ENCODE peak calls at places on chromosomes 5 and 9, in seven cellular contexts. Z, W, M, I, O, F and L are unnamed samples.

GRCh38 chr5:135398160-135398854 is 724 bp downstream of the MACROH2A1 start:
- DNase-seq in I (peak), W (peak), O (no peak), Z (peak), M (no peak), F (peak), L (peak)

GRCh38 chr9:80072406-80072805 is 500.6 kb downstream of the TLE4 start:
- DNase-seq in O (no peak), Z (no peak), F (no peak), W (no peak), M (no peak), I (no peak), L (no peak)

GRCh38 chr9:135818718-135819475 is 88.4 kb downstream of the CAMSAP1 start:
- DNase-seq in M (no peak), F (no peak), I (no peak), Z (no peak), O (no peak), W (no peak), L (no peak)

GRCh38 chr9:133981958-133982681 is 10.0 kb downstream of the VAV2 start:
- DNase-seq in M (no peak), I (peak), O (no peak), F (no peak), Z (no peak), W (no peak), L (no peak)

GRCh38 chr9:104087894-104088293 is 6.2 kb upstream of the SMC2 start:
- DNase-seq in O (no peak), I (no peak), W (no peak), F (no peak), Z (no peak), M (no peak), L (no peak)

GRCh38 chr5:42784132-42784531 is 27.5 kb downstream of the CCDC152 start:
- DNase-seq in Z (no peak), O (no peak), I (no peak), W (no peak), M (no peak), F (no peak), L (no peak)

GRCh38 chr9:7366121-7366520 is 433.5 kb downstream of the DMAC1 start:
- DNase-seq in F (no peak), M (no peak), O (no peak), Z (peak), W (no peak), I (no peak), L (no peak)

GRCh38 chr5:168985454-168985853 is 315.5 kb downstream of the SLIT3 start:
- DNase-seq in Z (no peak), M (no peak), W (no peak), F (no peak), I (no peak), O (no peak), L (no peak)

GRCh38 chr9:98064623-98065392 is 8.3 kb downstream of the NANS start:
- DNase-seq in O (no peak), Z (no peak), I (no peak), W (no peak), F (no peak), M (no peak), L (no peak)

GRCh38 chr9:21813575-21814473 is 11.4 kb downstream of the MTAP start:
- DNase-seq in Z (peak), W (peak), F (peak), I (no peak), O (peak), M (peak), L (peak)

GRCh38 chr9:89786650-89787049 is 181.8 kb downstream of the GADD45G start:
- DNase-seq in I (no peak), O (peak), Z (no peak), F (no peak), M (no peak), W (peak), L (no peak)

GRCh38 chr5:146877178-146877681 is 1.3 kb downstream of the PPP2R2B start:
- DNase-seq in M (no peak), O (no peak), Z (no peak), W (no peak), F (no peak), I (no peak), L (no peak)

GRCh38 chr5:76849767-76850291 is at the start of gene S100Z:
- DNase-seq in O (no peak), F (no peak), I (no peak), Z (no peak), M (no peak), W (no peak), L (no peak)

GRCh38 chr9:17597977-17598376 is 19.1 kb downstream of the SH3GL2 start:
- DNase-seq in I (no peak), M (no peak), Z (no peak), F (no peak), W (no peak), O (no peak), L (no peak)

GRCh38 chr5:1006656-1007071 is 1.9 kb upstream of the NKD2 start:
- DNase-seq in W (no peak), Z (no peak), M (peak), O (peak), I (peak), F (no peak), L (no peak)

GRCh38 chr9:116337015-116337414 is 183.4 kb downstream of the PAPPA start:
- DNase-seq in M (no peak), W (no peak), I (no peak), O (no peak), F (peak), Z (peak), L (no peak)

GRCh38 chr5:172113036-172113435 is 75.0 kb downstream of the STK10 start:
- DNase-seq in W (no peak), O (no peak), M (no peak), I (no peak), F (no peak), Z (no peak), L (no peak)

GRCh38 chr9:70256123-70256551 is 2.6 kb upstream of the SMC5 start:
- DNase-seq in I (no peak), F (peak), O (no peak), W (peak), Z (peak), M (no peak), L (peak)

GRCh38 chr5:59746261-59746765 is 147.2 kb downstream of the PDE4D start:
- DNase-seq in M (no peak), Z (peak), I (no peak), F (peak), W (no peak), O (no peak), L (peak)

GRCh38 chr9:93262537-93263310 is 78.8 kb downstream of the WNK2 start:
- DNase-seq in W (no peak), M (peak), F (no peak), O (no peak), I (peak), Z (no peak), L (no peak)

GRCh38 chr5:127275641-127276193 is 14.9 kb upstream of the MEGF10 start:
- DNase-seq in F (no peak), Z (no peak), W (no peak), O (no peak), I (no peak), M (no peak), L (no peak)

GRCh38 chr5:134902071-134902801 is 2.7 kb upstream of the PCBD2 start:
- DNase-seq in W (peak), O (no peak), F (peak), Z (peak), I (no peak), M (no peak), L (no peak)

GRCh38 chr5:97764700-97765099 is 581.7 kb upstream of the RIOK2 start:
- DNase-seq in Z (peak), F (peak), I (no peak), W (no peak), M (no peak), O (no peak), L (peak)

GRCh38 chr9:114156311-114156657 is 947 bp downstream of the COL27A1 start:
- DNase-seq in W (no peak), I (no peak), O (no peak), M (no peak), F (no peak), Z (no peak), L (no peak)
- TF ChIP-seq CTCF in W (no peak), I (no peak), O (no peak), M (no peak), F (no peak), Z (no peak), L (no peak)

DNA sequence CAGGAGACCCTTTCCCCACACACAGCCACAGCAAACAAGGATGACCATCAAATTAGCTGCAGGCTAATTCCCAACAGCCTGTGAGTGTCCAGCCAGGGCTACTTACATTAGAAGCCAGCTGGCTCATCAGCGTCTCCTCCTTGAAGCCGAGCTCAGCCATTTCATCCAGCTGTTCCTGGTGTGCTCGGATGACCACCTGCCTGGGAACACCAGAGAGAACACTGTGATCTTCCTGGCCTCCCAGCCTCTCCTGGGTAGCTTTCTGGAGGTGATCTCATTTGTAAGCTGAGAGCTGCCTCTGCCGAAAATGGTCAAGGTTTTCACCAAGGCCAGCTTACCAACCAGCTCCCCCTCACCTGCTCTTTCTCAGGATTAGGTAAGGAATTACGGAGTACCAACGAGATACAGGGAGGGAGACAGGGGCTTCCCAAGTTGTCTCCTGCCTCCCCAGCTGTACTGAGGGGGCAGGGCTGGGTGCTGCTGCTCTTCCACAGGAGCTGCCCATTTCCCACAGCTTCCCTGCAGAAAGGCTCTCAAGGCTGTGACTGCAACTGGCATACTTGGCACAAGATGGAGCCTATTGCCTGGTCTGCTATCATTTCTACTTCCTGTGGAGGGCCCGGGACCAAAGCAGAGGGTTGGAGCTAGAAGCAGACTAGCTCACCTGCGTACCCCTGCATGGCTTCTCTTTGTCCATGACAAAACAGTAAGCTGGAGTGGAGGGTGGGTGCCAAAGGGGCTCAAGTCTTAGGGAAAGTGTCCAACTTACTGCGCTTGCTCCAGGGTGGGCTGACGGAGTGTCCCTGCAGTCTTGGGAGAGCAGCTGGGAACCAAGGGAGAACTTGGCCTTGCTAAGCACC is 73.9 kb downstream of the KIF24 start:
- DNase-seq in W (no peak), M (no peak), O (no peak), Z (no peak), F (peak), I (no peak), L (no peak)
- TF ChIP-seq CTCF in W (no peak), M (no peak), O (no peak), Z (no peak), F (no peak), I (no peak), L (no peak)

GRCh38 chr5:64505769-64506566 is at the start of gene RGS7BP:
- DNase-seq in F (peak), Z (peak), W (peak), I (peak), M (peak), O (no peak), L (peak)

GRCh38 chr5:64509798-64510197 is 4.0 kb downstream of the RGS7BP start:
- DNase-seq in Z (no peak), W (no peak), F (no peak), M (no peak), I (no peak), O (no peak), L (no peak)

GRCh38 chr5:64502181-64502580 is 3.6 kb upstream of the RGS7BP start:
- DNase-seq in O (no peak), W (peak), I (no peak), Z (no peak), M (no peak), F (no peak), L (no peak)

GRCh38 chr5:64506567-64507321 is 929 bp downstream of the RGS7BP start:
- DNase-seq in M (no peak), W (no peak), F (no peak), O (no peak), I (peak), Z (no peak), L (no peak)
- TF ChIP-seq CTCF in M (peak), W (peak), F (peak), O (no peak), I (no peak), Z (no peak), L (no peak)

GRCh38 chr9:88587885-88588628 is 53.1 kb downstream of the NXNL2 start:
- DNase-seq in F (no peak), O (no peak), I (no peak), Z (peak), W (no peak), M (no peak), L (no peak)

GRCh38 chr9:88587182-88587581 is 52.2 kb downstream of the NXNL2 start:
- DNase-seq in F (peak), I (peak), O (no peak), M (no peak), W (no peak), Z (peak), L (no peak)

GRCh38 chr9:88586452-88586851 is 51.5 kb downstream of the NXNL2 start:
- DNase-seq in O (no peak), W (no peak), I (no peak), M (no peak), F (no peak), Z (peak), L (no peak)

GRCh38 chr9:88580961-88581360 is 46.0 kb downstream of the NXNL2 start:
- DNase-seq in W (no peak), M (peak), F (peak), Z (no peak), I (no peak), O (no peak), L (peak)

DNA sequence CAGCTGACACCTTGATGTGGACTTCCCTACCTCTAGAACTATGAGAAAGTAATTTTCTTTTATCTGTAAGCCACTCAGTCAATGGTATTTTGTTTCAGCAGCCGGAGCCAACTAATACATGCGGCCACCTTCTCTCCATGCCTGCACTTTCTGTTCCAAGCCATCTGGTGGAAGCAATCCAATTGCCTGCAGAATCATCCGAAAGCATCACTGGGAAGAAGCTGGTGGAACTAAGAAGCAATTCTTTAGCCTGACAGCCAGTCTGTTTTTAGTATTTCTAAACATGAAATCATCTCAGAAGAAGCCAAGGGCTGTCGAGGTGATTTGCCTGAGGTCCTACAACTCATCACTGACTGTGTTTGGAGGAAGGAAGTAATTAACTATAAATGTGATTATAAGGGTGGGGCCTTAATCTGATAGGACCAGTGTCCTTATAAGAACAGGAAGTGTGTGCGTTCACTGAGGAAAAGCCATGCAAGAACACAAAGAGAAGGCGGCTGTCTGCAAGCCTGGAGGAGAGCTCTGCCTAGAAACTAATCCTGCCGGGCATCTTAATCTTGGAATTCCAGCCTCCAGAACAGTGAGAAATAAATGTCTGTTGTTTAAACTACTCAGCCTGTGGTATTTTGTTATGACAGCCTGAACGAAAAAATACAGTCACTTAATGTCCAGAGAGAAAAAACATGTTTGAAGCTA is 49.1 kb downstream of the NXNL2 start:
- DNase-seq in I (no peak), Z (peak), F (peak), O (no peak), W (peak), M (peak), L (peak)
- TF ChIP-seq CTCF in I (no peak), Z (peak), F (no peak), O (no peak), W (peak), M (no peak), L (no peak)

GRCh38 chr9:125550216-125550614 is 156.8 kb downstream of the MAPKAP1 start:
- DNase-seq in W (peak), Z (peak), I (no peak), O (no peak), F (no peak), M (no peak), L (no peak)
- TF ChIP-seq CTCF in W (no peak), Z (no peak), I (no peak), O (no peak), F (no peak), M (no peak), L (no peak)

DNA sequence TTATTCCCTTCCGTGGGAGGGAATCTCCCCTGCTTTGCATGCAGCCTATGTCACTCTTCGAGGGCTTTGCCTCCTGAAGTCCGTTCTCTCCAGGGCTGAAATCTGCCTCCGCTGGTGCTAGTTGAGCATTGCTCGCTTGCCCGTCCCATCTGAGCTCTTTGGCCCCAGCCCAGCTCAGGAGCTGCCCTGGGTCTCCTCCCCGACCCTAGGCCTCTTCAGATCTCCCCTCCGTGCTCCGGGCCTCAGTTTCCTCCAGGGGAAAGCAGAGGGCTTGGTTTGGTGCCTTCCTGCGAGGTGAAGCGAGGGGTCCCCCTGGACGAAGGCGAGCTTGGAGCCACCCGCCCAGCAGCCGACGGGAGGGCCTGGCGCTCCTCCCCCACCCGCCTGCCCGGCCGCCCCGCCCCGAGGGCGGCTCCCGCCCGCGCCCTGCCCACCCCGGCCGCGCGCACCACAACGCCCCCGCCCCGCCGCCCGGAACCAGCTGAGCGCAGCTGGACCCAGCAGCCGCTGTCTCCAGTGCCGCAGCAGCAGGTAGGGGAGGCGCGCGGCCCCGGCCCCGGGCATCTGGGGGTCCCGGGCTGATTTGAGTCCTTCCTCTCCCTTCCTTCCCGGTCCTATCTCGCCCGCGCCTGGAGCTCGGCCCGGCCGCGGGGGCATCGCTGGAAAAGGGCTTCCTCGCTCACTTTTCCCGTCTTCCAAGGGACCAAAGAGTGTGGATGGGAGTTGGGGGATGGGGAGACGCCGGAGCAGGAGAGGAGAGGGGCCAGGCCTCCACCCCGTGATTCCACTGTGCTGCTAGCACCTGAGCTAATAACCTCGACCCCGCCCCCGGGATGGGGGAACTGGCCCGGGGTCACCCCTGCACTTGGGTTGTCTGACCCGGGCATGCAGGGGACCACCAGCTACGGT is at the start of gene GSN:
- DNase-seq in Z (peak), M (peak), W (peak), F (peak), I (peak), O (peak), L (peak)
- TF ChIP-seq CTCF in Z (no peak), M (no peak), W (no peak), F (no peak), I (no peak), O (no peak), L (no peak)

DNA sequence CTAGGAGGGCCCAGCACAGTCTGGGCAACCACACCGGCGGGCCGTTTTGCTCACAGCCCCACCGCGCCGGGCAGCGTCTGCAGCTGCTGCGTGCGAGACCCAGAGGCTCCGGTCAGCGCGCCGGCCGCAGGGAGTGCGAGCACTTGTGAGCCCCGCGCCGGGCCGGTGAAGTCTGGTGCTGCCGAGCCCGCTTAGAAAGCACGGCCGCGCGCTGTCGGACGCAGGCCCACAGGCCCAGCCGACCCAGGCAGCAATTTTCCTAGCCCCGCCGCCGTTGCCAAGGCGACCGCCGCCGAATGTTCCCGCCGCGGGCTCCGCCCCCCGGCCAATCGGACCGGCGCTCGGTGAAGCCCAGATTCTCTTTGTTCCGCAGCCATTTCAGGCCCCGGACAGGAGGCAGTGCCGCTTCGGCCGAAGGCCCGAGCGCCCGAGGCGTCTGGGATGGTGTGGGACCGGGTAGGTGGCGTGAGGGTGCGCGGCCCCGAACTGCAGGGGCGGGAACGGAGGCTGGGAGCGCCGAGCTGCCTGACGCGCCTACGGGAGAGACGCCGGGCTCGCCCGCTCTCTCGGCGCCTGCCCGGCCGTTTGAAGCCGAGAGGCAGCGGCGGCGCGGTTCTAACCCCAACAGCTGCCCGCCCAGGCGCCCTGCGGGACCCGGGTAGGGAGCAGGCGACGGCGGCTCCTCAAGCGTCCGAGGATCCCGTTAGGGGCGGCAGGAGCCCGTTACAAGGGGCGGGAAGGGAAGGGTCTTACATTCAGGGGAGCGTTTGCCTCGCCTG is at the start of gene TNPO1:
- DNase-seq in O (peak), F (peak), W (peak), M (peak), I (peak), Z (peak), L (peak)
- TF ChIP-seq CTCF in O (no peak), F (no peak), W (no peak), M (no peak), I (no peak), Z (no peak), L (no peak)